ENCODE peak calls at places on chromosomes 6 and 20, in nine cellular contexts. One of them, this sample, is unnamed.

GRCh38 chr6:84453499-84453898 is 226.1 kb upstream of the CEP162 start:
- DNase-seq in stimulated activated effector memory CD8-positive, alpha-beta T cell treated with anti-CD3 and anti-CD28 coated beads, Interleukin-12 subunit alpha, Interleukin-12 subunit beta, amount 100 ng/mL, for 72 hours: no peak
- DNase-seq in RCC 7860: no peak
- DNase-seq in NCI-H345: no peak
- DNase-seq in G401: no peak
- DNase-seq in NT2/D1: no peak
- DNase-seq in activated naive CD8-positive, alpha-beta T cell treated with anti-CD3 and anti-CD28 coated beads for 36 hours: no peak
- DNase-seq in AG04450: no peak
- DNase-seq in SW480: no peak
- DNase-seq in this sample: no peak

GRCh38 chr6:89385156-89385667 is 26.9 kb downstream of the RRAGD start:
- DNase-seq in stimulated activated effector memory CD8-positive, alpha-beta T cell treated with anti-CD3 and anti-CD28 coated beads, Interleukin-12 subunit alpha, Interleukin-12 subunit beta, amount 100 ng/mL, for 72 hours: no peak
- DNase-seq in RCC 7860: peak
- DNase-seq in NCI-H345: no peak
- DNase-seq in G401: peak
- DNase-seq in NT2/D1: no peak
- DNase-seq in activated naive CD8-positive, alpha-beta T cell treated with anti-CD3 and anti-CD28 coated beads for 36 hours: no peak
- DNase-seq in AG04450: no peak
- DNase-seq in SW480: no peak
- DNase-seq in this sample: no peak

GRCh38 chr20:43658723-43659419 is 8.0 kb upstream of the MYBL2 start:
- DNase-seq in stimulated activated effector memory CD8-positive, alpha-beta T cell treated with anti-CD3 and anti-CD28 coated beads, Interleukin-12 subunit alpha, Interleukin-12 subunit beta, amount 100 ng/mL, for 72 hours: no peak
- DNase-seq in RCC 7860: no peak
- DNase-seq in NCI-H345: no peak
- DNase-seq in G401: no peak
- DNase-seq in NT2/D1: no peak
- DNase-seq in activated naive CD8-positive, alpha-beta T cell treated with anti-CD3 and anti-CD28 coated beads for 36 hours: no peak
- DNase-seq in AG04450: no peak
- DNase-seq in SW480: no peak
- DNase-seq in this sample: no peak

GRCh38 chr6:119445666-119446622 is 96.4 kb upstream of the MAN1A1 start:
- DNase-seq in stimulated activated effector memory CD8-positive, alpha-beta T cell treated with anti-CD3 and anti-CD28 coated beads, Interleukin-12 subunit alpha, Interleukin-12 subunit beta, amount 100 ng/mL, for 72 hours: no peak
- DNase-seq in RCC 7860: no peak
- DNase-seq in NCI-H345: no peak
- DNase-seq in G401: no peak
- DNase-seq in NT2/D1: no peak
- DNase-seq in activated naive CD8-positive, alpha-beta T cell treated with anti-CD3 and anti-CD28 coated beads for 36 hours: no peak
- DNase-seq in AG04450: no peak
- DNase-seq in SW480: no peak
- DNase-seq in this sample: no peak

GRCh38 chr20:49482621-49483017 is at the start of gene KCNB1:
- DNase-seq in stimulated activated effector memory CD8-positive, alpha-beta T cell treated with anti-CD3 and anti-CD28 coated beads, Interleukin-12 subunit alpha, Interleukin-12 subunit beta, amount 100 ng/mL, for 72 hours: peak
- DNase-seq in RCC 7860: no peak
- DNase-seq in NCI-H345: no peak
- DNase-seq in G401: no peak
- DNase-seq in NT2/D1: peak
- DNase-seq in activated naive CD8-positive, alpha-beta T cell treated with anti-CD3 and anti-CD28 coated beads for 36 hours: peak
- DNase-seq in AG04450: no peak
- DNase-seq in SW480: no peak
- DNase-seq in this sample: no peak

GRCh38 chr20:45346291-45346718 is 1.9 kb downstream of the SDC4 start:
- DNase-seq in stimulated activated effector memory CD8-positive, alpha-beta T cell treated with anti-CD3 and anti-CD28 coated beads, Interleukin-12 subunit alpha, Interleukin-12 subunit beta, amount 100 ng/mL, for 72 hours: no peak
- DNase-seq in RCC 7860: peak
- DNase-seq in NCI-H345: no peak
- DNase-seq in G401: no peak
- DNase-seq in NT2/D1: no peak
- DNase-seq in activated naive CD8-positive, alpha-beta T cell treated with anti-CD3 and anti-CD28 coated beads for 36 hours: no peak
- DNase-seq in AG04450: no peak
- DNase-seq in SW480: no peak
- DNase-seq in this sample: no peak

GRCh38 chr6:25050356-25050755 is 114.6 kb upstream of the RIPOR2 start:
- DNase-seq in stimulated activated effector memory CD8-positive, alpha-beta T cell treated with anti-CD3 and anti-CD28 coated beads, Interleukin-12 subunit alpha, Interleukin-12 subunit beta, amount 100 ng/mL, for 72 hours: no peak
- DNase-seq in RCC 7860: peak
- DNase-seq in NCI-H345: no peak
- DNase-seq in G401: no peak
- DNase-seq in NT2/D1: no peak
- DNase-seq in activated naive CD8-positive, alpha-beta T cell treated with anti-CD3 and anti-CD28 coated beads for 36 hours: peak
- DNase-seq in AG04450: peak
- DNase-seq in SW480: peak
- DNase-seq in this sample: peak

GRCh38 chr6:38492031-38492430 is 147.7 kb downstream of the BTBD9 start:
- DNase-seq in stimulated activated effector memory CD8-positive, alpha-beta T cell treated with anti-CD3 and anti-CD28 coated beads, Interleukin-12 subunit alpha, Interleukin-12 subunit beta, amount 100 ng/mL, for 72 hours: no peak
- DNase-seq in RCC 7860: no peak
- DNase-seq in NCI-H345: no peak
- DNase-seq in G401: no peak
- DNase-seq in NT2/D1: no peak
- DNase-seq in activated naive CD8-positive, alpha-beta T cell treated with anti-CD3 and anti-CD28 coated beads for 36 hours: no peak
- DNase-seq in AG04450: no peak
- DNase-seq in SW480: no peak
- DNase-seq in this sample: no peak

GRCh38 chr20:44070139-44070900 is 116.7 kb downstream of the JPH2 start:
- DNase-seq in stimulated activated effector memory CD8-positive, alpha-beta T cell treated with anti-CD3 and anti-CD28 coated beads, Interleukin-12 subunit alpha, Interleukin-12 subunit beta, amount 100 ng/mL, for 72 hours: no peak
- DNase-seq in RCC 7860: no peak
- DNase-seq in NCI-H345: no peak
- DNase-seq in G401: no peak
- DNase-seq in NT2/D1: no peak
- DNase-seq in activated naive CD8-positive, alpha-beta T cell treated with anti-CD3 and anti-CD28 coated beads for 36 hours: peak
- DNase-seq in AG04450: no peak
- DNase-seq in SW480: no peak
- DNase-seq in this sample: no peak

GRCh38 chr20:34312544-34313217 is 9.5 kb upstream of the AHCY start:
- DNase-seq in stimulated activated effector memory CD8-positive, alpha-beta T cell treated with anti-CD3 and anti-CD28 coated beads, Interleukin-12 subunit alpha, Interleukin-12 subunit beta, amount 100 ng/mL, for 72 hours: peak
- DNase-seq in RCC 7860: peak
- DNase-seq in NCI-H345: peak
- DNase-seq in G401: peak
- DNase-seq in NT2/D1: peak
- DNase-seq in activated naive CD8-positive, alpha-beta T cell treated with anti-CD3 and anti-CD28 coated beads for 36 hours: peak
- DNase-seq in AG04450: peak
- DNase-seq in SW480: peak
- DNase-seq in this sample: peak

GRCh38 chr6:170116643-170117042 is 174.2 kb downstream of the DLL1 start:
- DNase-seq in stimulated activated effector memory CD8-positive, alpha-beta T cell treated with anti-CD3 and anti-CD28 coated beads, Interleukin-12 subunit alpha, Interleukin-12 subunit beta, amount 100 ng/mL, for 72 hours: no peak
- DNase-seq in RCC 7860: no peak
- DNase-seq in NCI-H345: no peak
- DNase-seq in G401: no peak
- DNase-seq in NT2/D1: no peak
- DNase-seq in activated naive CD8-positive, alpha-beta T cell treated with anti-CD3 and anti-CD28 coated beads for 36 hours: no peak
- DNase-seq in AG04450: no peak
- DNase-seq in SW480: no peak
- DNase-seq in this sample: no peak

GRCh38 chr6:7047966-7048365 is 59.8 kb upstream of the RREB1 start:
- DNase-seq in stimulated activated effector memory CD8-positive, alpha-beta T cell treated with anti-CD3 and anti-CD28 coated beads, Interleukin-12 subunit alpha, Interleukin-12 subunit beta, amount 100 ng/mL, for 72 hours: no peak
- DNase-seq in RCC 7860: no peak
- DNase-seq in NCI-H345: no peak
- DNase-seq in G401: no peak
- DNase-seq in NT2/D1: no peak
- DNase-seq in activated naive CD8-positive, alpha-beta T cell treated with anti-CD3 and anti-CD28 coated beads for 36 hours: no peak
- DNase-seq in AG04450: no peak
- DNase-seq in SW480: no peak
- DNase-seq in this sample: no peak

GRCh38 chr20:48949304-48950170 is 28.0 kb downstream of the ARFGEF2 start:
- DNase-seq in stimulated activated effector memory CD8-positive, alpha-beta T cell treated with anti-CD3 and anti-CD28 coated beads, Interleukin-12 subunit alpha, Interleukin-12 subunit beta, amount 100 ng/mL, for 72 hours: no peak
- DNase-seq in RCC 7860: no peak
- DNase-seq in NCI-H345: no peak
- DNase-seq in G401: no peak
- DNase-seq in NT2/D1: no peak
- DNase-seq in activated naive CD8-positive, alpha-beta T cell treated with anti-CD3 and anti-CD28 coated beads for 36 hours: no peak
- DNase-seq in AG04450: no peak
- DNase-seq in SW480: no peak
- DNase-seq in this sample: no peak

GRCh38 chr20:4083103-4083864 is 67.9 kb upstream of the RNF24 start:
- DNase-seq in stimulated activated effector memory CD8-positive, alpha-beta T cell treated with anti-CD3 and anti-CD28 coated beads, Interleukin-12 subunit alpha, Interleukin-12 subunit beta, amount 100 ng/mL, for 72 hours: no peak
- DNase-seq in RCC 7860: no peak
- DNase-seq in NCI-H345: no peak
- DNase-seq in G401: no peak
- DNase-seq in NT2/D1: no peak
- DNase-seq in activated naive CD8-positive, alpha-beta T cell treated with anti-CD3 and anti-CD28 coated beads for 36 hours: no peak
- DNase-seq in AG04450: no peak
- DNase-seq in SW480: no peak
- DNase-seq in this sample: no peak

GRCh38 chr20:43409041-43409913 is 48.4 kb upstream of the SRSF6 start:
- DNase-seq in stimulated activated effector memory CD8-positive, alpha-beta T cell treated with anti-CD3 and anti-CD28 coated beads, Interleukin-12 subunit alpha, Interleukin-12 subunit beta, amount 100 ng/mL, for 72 hours: no peak
- DNase-seq in RCC 7860: peak
- DNase-seq in NCI-H345: peak
- DNase-seq in G401: peak
- DNase-seq in NT2/D1: peak
- DNase-seq in activated naive CD8-positive, alpha-beta T cell treated with anti-CD3 and anti-CD28 coated beads for 36 hours: no peak
- DNase-seq in AG04450: peak
- DNase-seq in SW480: peak
- DNase-seq in this sample: no peak

GRCh38 chr20:3796477-3797225 is 541 bp downstream of the CDC25B start:
- DNase-seq in stimulated activated effector memory CD8-positive, alpha-beta T cell treated with anti-CD3 and anti-CD28 coated beads, Interleukin-12 subunit alpha, Interleukin-12 subunit beta, amount 100 ng/mL, for 72 hours: no peak
- DNase-seq in RCC 7860: no peak
- DNase-seq in NCI-H345: no peak
- DNase-seq in G401: no peak
- DNase-seq in NT2/D1: no peak
- DNase-seq in activated naive CD8-positive, alpha-beta T cell treated with anti-CD3 and anti-CD28 coated beads for 36 hours: no peak
- DNase-seq in AG04450: no peak
- DNase-seq in SW480: no peak
- DNase-seq in this sample: no peak

GRCh38 chr6:42556462-42556861 is 7.4 kb upstream of the UBR2 start:
- DNase-seq in stimulated activated effector memory CD8-positive, alpha-beta T cell treated with anti-CD3 and anti-CD28 coated beads, Interleukin-12 subunit alpha, Interleukin-12 subunit beta, amount 100 ng/mL, for 72 hours: no peak
- DNase-seq in RCC 7860: no peak
- DNase-seq in NCI-H345: no peak
- DNase-seq in G401: no peak
- DNase-seq in NT2/D1: no peak
- DNase-seq in activated naive CD8-positive, alpha-beta T cell treated with anti-CD3 and anti-CD28 coated beads for 36 hours: no peak
- DNase-seq in AG04450: no peak
- DNase-seq in SW480: peak
- DNase-seq in this sample: no peak

GRCh38 chr6:29970711-29971110 is 28.4 kb downstream of the HLA-A start:
- DNase-seq in stimulated activated effector memory CD8-positive, alpha-beta T cell treated with anti-CD3 and anti-CD28 coated beads, Interleukin-12 subunit alpha, Interleukin-12 subunit beta, amount 100 ng/mL, for 72 hours: no peak
- DNase-seq in RCC 7860: no peak
- DNase-seq in NCI-H345: no peak
- DNase-seq in G401: no peak
- DNase-seq in NT2/D1: no peak
- DNase-seq in activated naive CD8-positive, alpha-beta T cell treated with anti-CD3 and anti-CD28 coated beads for 36 hours: no peak
- DNase-seq in AG04450: no peak
- DNase-seq in SW480: no peak
- DNase-seq in this sample: no peak

GRCh38 chr6:13304580-13305255 is 23.6 kb downstream of the TBC1D7 start:
- DNase-seq in stimulated activated effector memory CD8-positive, alpha-beta T cell treated with anti-CD3 and anti-CD28 coated beads, Interleukin-12 subunit alpha, Interleukin-12 subunit beta, amount 100 ng/mL, for 72 hours: no peak
- DNase-seq in RCC 7860: peak
- DNase-seq in NCI-H345: no peak
- DNase-seq in G401: no peak
- DNase-seq in NT2/D1: no peak
- DNase-seq in activated naive CD8-positive, alpha-beta T cell treated with anti-CD3 and anti-CD28 coated beads for 36 hours: no peak
- DNase-seq in AG04450: no peak
- DNase-seq in SW480: no peak
- DNase-seq in this sample: no peak

GRCh38 chr6:152700427-152700826 is 2.7 kb downstream of the MYCT1 start:
- DNase-seq in stimulated activated effector memory CD8-positive, alpha-beta T cell treated with anti-CD3 and anti-CD28 coated beads, Interleukin-12 subunit alpha, Interleukin-12 subunit beta, amount 100 ng/mL, for 72 hours: no peak
- DNase-seq in RCC 7860: no peak
- DNase-seq in NCI-H345: no peak
- DNase-seq in G401: no peak
- DNase-seq in NT2/D1: no peak
- DNase-seq in activated naive CD8-positive, alpha-beta T cell treated with anti-CD3 and anti-CD28 coated beads for 36 hours: no peak
- DNase-seq in AG04450: no peak
- DNase-seq in SW480: no peak
- DNase-seq in this sample: no peak

GRCh38 chr20:52972965-52973819 is 1.0 kb downstream of the TSHZ2 start:
- DNase-seq in stimulated activated effector memory CD8-positive, alpha-beta T cell treated with anti-CD3 and anti-CD28 coated beads, Interleukin-12 subunit alpha, Interleukin-12 subunit beta, amount 100 ng/mL, for 72 hours: no peak
- DNase-seq in RCC 7860: no peak
- DNase-seq in NCI-H345: peak
- DNase-seq in G401: no peak
- DNase-seq in NT2/D1: no peak
- DNase-seq in activated naive CD8-positive, alpha-beta T cell treated with anti-CD3 and anti-CD28 coated beads for 36 hours: peak
- DNase-seq in AG04450: no peak
- DNase-seq in SW480: peak
- DNase-seq in this sample: no peak

GRCh38 chr20:25313608-25314007 is 65.7 kb downstream of the PYGB start:
- DNase-seq in stimulated activated effector memory CD8-positive, alpha-beta T cell treated with anti-CD3 and anti-CD28 coated beads, Interleukin-12 subunit alpha, Interleukin-12 subunit beta, amount 100 ng/mL, for 72 hours: no peak
- DNase-seq in RCC 7860: no peak
- DNase-seq in NCI-H345: no peak
- DNase-seq in G401: no peak
- DNase-seq in NT2/D1: no peak
- DNase-seq in activated naive CD8-positive, alpha-beta T cell treated with anti-CD3 and anti-CD28 coated beads for 36 hours: no peak
- DNase-seq in AG04450: no peak
- DNase-seq in SW480: no peak
- DNase-seq in this sample: no peak

GRCh38 chr20:59273699-59274380 is 26.6 kb upstream of the EDN3 start:
- DNase-seq in stimulated activated effector memory CD8-positive, alpha-beta T cell treated with anti-CD3 and anti-CD28 coated beads, Interleukin-12 subunit alpha, Interleukin-12 subunit beta, amount 100 ng/mL, for 72 hours: no peak
- DNase-seq in RCC 7860: no peak
- DNase-seq in NCI-H345: no peak
- DNase-seq in G401: no peak
- DNase-seq in NT2/D1: no peak
- DNase-seq in activated naive CD8-positive, alpha-beta T cell treated with anti-CD3 and anti-CD28 coated beads for 36 hours: no peak
- DNase-seq in AG04450: no peak
- DNase-seq in SW480: no peak
- DNase-seq in this sample: no peak

GRCh38 chr6:3261921-3262320 is 3.2 kb downstream of the PSMG4 start:
- DNase-seq in stimulated activated effector memory CD8-positive, alpha-beta T cell treated with anti-CD3 and anti-CD28 coated beads, Interleukin-12 subunit alpha, Interleukin-12 subunit beta, amount 100 ng/mL, for 72 hours: no peak
- DNase-seq in RCC 7860: no peak
- DNase-seq in NCI-H345: no peak
- DNase-seq in G401: no peak
- DNase-seq in NT2/D1: no peak
- DNase-seq in activated naive CD8-positive, alpha-beta T cell treated with anti-CD3 and anti-CD28 coated beads for 36 hours: no peak
- DNase-seq in AG04450: no peak
- DNase-seq in SW480: no peak
- DNase-seq in this sample: no peak

GRCh38 chr6:19024737-19025136 is 637.6 kb downstream of the RNF144B start:
- DNase-seq in stimulated activated effector memory CD8-positive, alpha-beta T cell treated with anti-CD3 and anti-CD28 coated beads, Interleukin-12 subunit alpha, Interleukin-12 subunit beta, amount 100 ng/mL, for 72 hours: no peak
- DNase-seq in RCC 7860: peak
- DNase-seq in NCI-H345: peak
- DNase-seq in G401: peak
- DNase-seq in NT2/D1: peak
- DNase-seq in activated naive CD8-positive, alpha-beta T cell treated with anti-CD3 and anti-CD28 coated beads for 36 hours: no peak
- DNase-seq in AG04450: no peak
- DNase-seq in SW480: peak
- DNase-seq in this sample: no peak